ENCODE peak calls at places on chromosomes 16 and 17, in eight cellular contexts. M, S, I, C, E, H, D and V are unnamed samples.

GRCh38 chr16:4535627-4536108 is 2.9 kb downstream of the CDIP1 start:
- DNase-seq in M (no peak), E (no peak), H (no peak), S (no peak), D (no peak), C (peak), I (no peak), V (no peak)

GRCh38 chr16:88132836-88133506 is 181.7 kb downstream of the BANP start:
- DNase-seq in D (no peak), M (no peak), C (no peak), S (no peak), I (peak), H (no peak), E (no peak), V (no peak)

GRCh38 chr17:59777033-59777432 is 69.6 kb downstream of the VMP1 start:
- DNase-seq in H (no peak), I (no peak), S (no peak), E (no peak), D (no peak), M (no peak), C (no peak), V (no peak)

GRCh38 chr16:21336231-21336630 is 58.1 kb upstream of the CRYM start:
- DNase-seq in I (no peak), E (no peak), M (no peak), S (no peak), H (peak), C (no peak), D (no peak), V (no peak)

GRCh38 chr16:275786-276232 is at the start of gene RGS11:
- DNase-seq in C (peak), D (no peak), M (no peak), I (no peak), S (no peak), E (no peak), H (no peak), V (no peak)

GRCh38 chr16:53893731-53894435 is 189.9 kb downstream of the FTO start:
- DNase-seq in C (no peak), D (no peak), H (peak), E (no peak), M (no peak), I (peak), S (no peak), V (peak)

GRCh38 chr16:51148674-51149228 is 2.3 kb downstream of the SALL1 start:
- DNase-seq in E (no peak), S (no peak), H (no peak), I (no peak), M (no peak), C (no peak), D (no peak), V (no peak)

GRCh38 chr17:16477255-16477654 is 14.7 kb downstream of the LRRC75A start:
- DNase-seq in D (no peak), M (no peak), S (no peak), I (peak), E (no peak), H (peak), C (peak), V (peak)

GRCh38 chr17:73693016-73693545 is 48.8 kb upstream of the SDK2 start:
- DNase-seq in E (no peak), C (no peak), I (no peak), M (peak), H (no peak), D (no peak), S (no peak), V (no peak)